ENCODE peak calls at places on chromosomes 7 and 10, in four cellular contexts. V is thoracic aorta, D is upper lobe of right lung, J is IMR-90. I is an unnamed sample.

GRCh38 chr10:70477661-70478162 is 855 bp upstream of the PALD1 start:
- DNase-seq in V (no peak), D (no peak), J (peak; percentile 18), I (no peak)

GRCh38 chr7:100679927-100680588 is 6.5 kb downstream of the GNB2 start:
- DNase-seq in V (no peak), D (no peak), J (no peak), I (peak; percentile 53)

GRCh38 chr10:14569274-14570060 is 205.2 kb downstream of the FAM107B start:
- DNase-seq in V (no peak), D (no peak), J (no peak), I (no peak)

GRCh38 chr7:27784399-27785053 is 44.6 kb downstream of the TAX1BP1 start:
- DNase-seq in V (no peak), D (no peak), J (peak; percentile 70), I (no peak)

GRCh38 chr10:23675588-23675987 is 236.7 kb downstream of the OTUD1 start:
- DNase-seq in V (no peak), D (no peak), J (no peak), I (no peak)

GRCh38 chr7:83142365-83142764 is 20.3 kb downstream of the PCLO start:
- DNase-seq in V (no peak), D (no peak), J (no peak), I (no peak)

GRCh38 chr10:101067356-101068083 is 5.7 kb downstream of the KAZALD1 start:
- DNase-seq in V (peak; percentile 30), D (peak; percentile 78), J (peak; percentile 83), I (peak; percentile 69)

GRCh38 chr7:132190683-132191082 is 385.6 kb downstream of the PLXNA4 start:
- DNase-seq in V (no peak), D (no peak), J (no peak), I (no peak)

GRCh38 chr10:80411267-80411668 is 2.9 kb downstream of the PRXL2A start:
- DNase-seq in V (no peak), D (no peak), J (no peak), I (peak; percentile 48)

GRCh38 chr10:115918812-115919211 is 354.2 kb downstream of the GFRA1 start:
- DNase-seq in V (no peak), D (no peak), J (peak; percentile 46), I (no peak)

GRCh38 chr7:24903559-24903958 is 76.4 kb downstream of the OSBPL3 start:
- DNase-seq in V (no peak), D (no peak), J (no peak), I (no peak)

GRCh38 chr7:24908757-24909156 is 71.2 kb downstream of the OSBPL3 start:
- DNase-seq in V (no peak), D (no peak), J (no peak), I (no peak)

GRCh38 chr7:24907311-24907886 is 72.6 kb downstream of the OSBPL3 start:
- DNase-seq in V (no peak), D (no peak), J (peak; percentile 76), I (no peak)

GRCh38 chr7:24908166-24908565 is 71.8 kb downstream of the OSBPL3 start:
- DNase-seq in V (no peak), D (no peak), J (no peak), I (no peak)

GRCh38 chr7:24905996-24906770 is 73.8 kb downstream of the OSBPL3 start:
- DNase-seq in V (no peak), D (no peak), J (no peak), I (no peak)
- H3K4me1 ChIP-seq in V (no peaks in the 10 kb centered on the region), D (no peaks in the 10 kb centered on the region), J (peaks cover 16% of the 10 kb centered on the region), I (peaks cover 48% of the 10 kb centered on the region)

DNA sequence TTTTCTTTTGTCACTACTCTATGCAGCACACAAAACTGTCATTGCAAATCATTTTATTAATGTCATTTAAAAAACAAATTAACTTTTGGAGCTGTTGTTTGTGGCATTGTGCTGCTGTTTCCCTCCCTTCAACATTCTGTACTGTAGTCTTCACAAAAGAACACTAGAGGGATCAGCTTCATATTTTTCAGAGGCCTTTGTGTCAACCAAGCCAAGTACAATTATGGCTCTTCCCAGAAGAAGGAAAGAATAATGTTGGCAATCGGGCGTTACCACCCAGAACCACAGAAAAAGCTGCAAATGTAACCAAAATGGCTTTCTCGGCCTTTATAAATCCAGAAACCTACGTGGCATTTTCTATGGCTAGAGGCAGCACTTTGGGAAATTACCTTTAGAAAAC is 98.9 kb upstream of the COL1A2 start:
- DNase-seq in V (no peak), D (no peak), J (peak; percentile 85), I (no peak)
- TF ChIP-seq CTCF in V (peak; percentile 71), D (peak; percentile 44), J (peak; percentile 81), I (peak; percentile 67)

GRCh38 chr10:103693070-103693811 is 162.1 kb downstream of the SH3PXD2A start:
- DNase-seq in V (no peak), D (no peak), J (no peak), I (no peak)

GRCh38 chr10:103695584-103696005 is 159.8 kb downstream of the SH3PXD2A start:
- DNase-seq in V (no peak), D (no peak), J (no peak), I (no peak)

GRCh38 chr10:103692421-103693069 is 162.8 kb downstream of the SH3PXD2A start:
- DNase-seq in V (no peak), D (no peak), J (no peak), I (no peak)

GRCh38 chr10:103691723-103692380 is 163.5 kb downstream of the SH3PXD2A start:
- DNase-seq in V (no peak), D (no peak), J (peak; percentile 48), I (no peak)

GRCh38 chr10:103693812-103694205 is 161.6 kb downstream of the SH3PXD2A start:
- DNase-seq in V (no peak), D (no peak), J (no peak), I (no peak)
- H3K4me3 ChIP-seq in V (peak overlapping the region; percentile 58), D (no peak overlapping the region), J (no peak overlapping the region), I (peak overlapping the region; percentile 56)

DNA sequence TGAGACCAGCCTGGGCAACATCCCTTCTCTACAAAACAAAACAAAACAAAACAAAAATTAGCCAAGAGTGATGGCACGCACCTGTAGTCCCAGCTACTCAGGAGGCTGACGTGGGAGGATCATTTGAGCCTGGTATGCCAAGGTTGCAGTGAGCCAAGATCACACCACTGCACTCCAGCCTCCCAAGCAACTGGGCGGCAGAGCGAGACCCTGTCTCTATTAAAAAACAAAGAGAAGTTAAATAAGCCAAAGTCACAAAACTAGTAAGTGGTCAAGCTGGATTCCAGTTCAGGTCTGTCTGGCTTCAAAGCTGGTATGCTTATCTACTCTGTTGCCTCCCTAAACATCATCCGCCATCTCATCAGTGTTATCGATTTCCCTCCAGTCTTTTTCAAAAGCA is 110.8 kb downstream of the ARID5B start:
- DNase-seq in V (no peak), D (no peak), J (no peak), I (no peak)
- H3K4me1 ChIP-seq in V (peaks cover 50% of the 10 kb centered on the region), D (peaks cover 18% of the 10 kb centered on the region), J (peaks cover 12% of the 10 kb centered on the region), I (peaks cover 28% of the 10 kb centered on the region)

GRCh38 chr10:18136056-18136916 is 3.9 kb upstream of the CACNB2 start:
- DNase-seq in V (no peak), D (no peak), J (no peak), I (no peak)
- TF ChIP-seq CTCF in V (no peak), D (no peak), J (no peak), I (no peak)

DNA sequence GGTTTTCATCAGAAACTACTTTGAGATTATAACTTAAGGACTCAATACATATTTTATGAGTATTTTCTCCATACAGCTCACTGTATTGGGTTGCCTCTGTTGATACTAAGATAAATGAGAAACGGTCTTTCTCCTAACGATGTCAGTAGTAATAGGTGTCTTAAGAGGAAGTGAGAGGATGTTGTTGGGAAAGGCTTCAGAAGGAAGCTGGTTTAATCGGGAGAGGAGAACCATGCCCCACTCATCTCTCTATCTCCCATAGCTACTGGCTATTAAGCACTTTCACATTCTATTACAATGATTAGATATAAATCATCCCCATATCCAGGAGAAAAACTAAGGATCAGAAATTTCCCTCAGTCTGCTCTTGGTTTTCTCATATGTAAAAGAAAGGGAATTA is 2.0 kb downstream of the CLEC5A start:
- DNase-seq in V (no peak), D (no peak), J (no peak), I (no peak)
- H3K4me3 ChIP-seq in V (no peak overlapping the region), D (no peak overlapping the region), J (no peak overlapping the region), I (no peak overlapping the region)

DNA sequence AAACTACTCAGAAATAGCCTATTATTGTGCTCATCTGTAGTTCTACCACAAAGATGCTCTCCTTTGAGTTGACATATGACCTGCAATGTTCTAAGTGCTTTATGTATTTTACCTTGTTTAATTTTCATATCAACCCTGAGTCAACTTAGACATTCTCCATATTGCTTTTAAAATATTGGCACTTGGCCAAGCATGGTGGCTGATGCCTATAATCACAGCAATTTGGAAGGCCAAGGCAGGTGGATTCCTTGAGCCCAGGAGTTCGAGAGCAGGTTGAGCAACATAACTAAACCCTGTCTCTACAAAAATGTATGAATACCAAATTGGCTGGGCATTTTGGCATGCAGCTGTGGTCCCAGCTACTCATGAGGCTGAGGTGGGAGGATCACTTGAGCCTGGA is 50.6 kb downstream of the PRKG1 start:
- DNase-seq in V (no peak), D (no peak), J (no peak), I (no peak)
- H3K4me1 ChIP-seq in V (peaks cover 15% of the 10 kb centered on the region), D (no peaks in the 10 kb centered on the region), J (no peaks in the 10 kb centered on the region), I (peaks cover 6% of the 10 kb centered on the region)